ENCODE peak calls at places on chromosomes 2 and 18, in seven cellular contexts. W is uterus; O is COR-L47; L is GM06990; G is stimulated activated CD4-positive, alpha-beta T cell treated with anti-CD3 and anti-CD28 coated beads, TNF-alpha, amount 100 ng/mL, for 4 hours; Y is ecto neural progenitor cell; I is sigmoid colon. E is an unnamed sample.

GRCh38 chr2:121408641-121409040 is 122.0 kb upstream of the RNU4ATAC start:
- DNase-seq in W (no peak), O (no peak), L (no peak), G (no peak), Y (no peak), I (no peak), E (peak)

GRCh38 chr2:13474538-13474937 is 757.8 kb downstream of the TRIB2 start:
- DNase-seq in W (no peak), O (no peak), L (peak), G (no peak), Y (no peak), I (no peak), E (no peak)

GRCh38 chr2:224956706-224957105 is 85.6 kb downstream of the DOCK10 start:
- DNase-seq in W (no peak), O (peak), L (no peak), G (no peak), Y (no peak), I (no peak), E (no peak)

GRCh38 chr18:53906681-53907080 is 317.8 kb downstream of the MBD2 start:
- DNase-seq in W (no peak), O (no peak), L (no peak), G (no peak), Y (no peak), I (no peak), E (no peak)

GRCh38 chr2:144834954-144835633 is 315.2 kb upstream of the ZEB2 start:
- DNase-seq in W (peak), O (no peak), L (no peak), G (no peak), Y (no peak), I (peak), E (peak)

GRCh38 chr2:218984239-218985020 is 554 bp downstream of the FEV start:
- DNase-seq in W (no peak), O (no peak), L (no peak), G (no peak), Y (no peak), I (peak), E (peak)

GRCh38 chr18:70431203-70431624 is 142.4 kb downstream of the SOCS6 start:
- DNase-seq in W (no peak), O (no peak), L (no peak), G (no peak), Y (no peak), I (no peak), E (no peak)

GRCh38 chr2:64862623-64863022 is 126.6 kb upstream of the SLC1A4 start:
- DNase-seq in W (no peak), O (no peak), L (no peak), G (no peak), Y (no peak), I (no peak), E (no peak)

GRCh38 chr2:222903234-222904220 is 42.7 kb downstream of the ACSL3 start:
- DNase-seq in W (peak), O (peak), L (no peak), G (peak), Y (no peak), I (no peak), E (peak)

GRCh38 chr2:40004336-40004735 is 225.3 kb upstream of the THUMPD2 start:
- DNase-seq in W (no peak), O (no peak), L (no peak), G (no peak), Y (no peak), I (no peak), E (no peak)

GRCh38 chr2:215888680-215889079 is 124.7 kb downstream of the MREG start:
- DNase-seq in W (peak), O (no peak), L (no peak), G (no peak), Y (no peak), I (no peak), E (peak)

GRCh38 chr2:196718796-196719564 is 79.5 kb downstream of the CCDC150 start:
- DNase-seq in W (no peak), O (no peak), L (no peak), G (no peak), Y (peak), I (no peak), E (no peak)

GRCh38 chr18:59488899-59489298 is 129.8 kb upstream of the LMAN1 start:
- DNase-seq in W (no peak), O (no peak), L (no peak), G (no peak), Y (no peak), I (no peak), E (no peak)

GRCh38 chr2:54558188-54558975 is 102.3 kb downstream of the SPTBN1 start:
- DNase-seq in W (peak), O (peak), L (peak), G (no peak), Y (peak), I (peak), E (peak)

GRCh38 chr2:135030826-135031225 is 16.4 kb downstream of the MAP3K19 start:
- DNase-seq in W (no peak), O (no peak), L (no peak), G (no peak), Y (no peak), I (no peak), E (peak)

GRCh38 chr2:62550466-62550865 is 44.5 kb upstream of the TMEM17 start:
- DNase-seq in W (no peak), O (no peak), L (no peak), G (no peak), Y (no peak), I (no peak), E (no peak)

GRCh38 chr2:15337996-15338666 is 223.0 kb downstream of the NBAS start:
- DNase-seq in W (no peak), O (no peak), L (no peak), G (no peak), Y (no peak), I (no peak), E (peak)

GRCh38 chr2:11234309-11234708 is 79.0 kb downstream of the SLC66A3 start:
- DNase-seq in W (no peak), O (no peak), L (no peak), G (no peak), Y (no peak), I (no peak), E (peak)

GRCh38 chr2:241776336-241777166 is at the start of gene GAL3ST2:
- DNase-seq in W (no peak), O (no peak), L (no peak), G (no peak), Y (no peak), I (peak), E (no peak)

GRCh38 chr2:236946871-236947270 is 138.8 kb upstream of the COPS8 start:
- DNase-seq in W (no peak), O (no peak), L (no peak), G (no peak), Y (no peak), I (peak), E (peak)

GRCh38 chr2:38095079-38095478 is 19.1 kb upstream of the CYP1B1 start:
- DNase-seq in W (no peak), O (no peak), L (no peak), G (no peak), Y (no peak), I (no peak), E (no peak)

GRCh38 chr2:121570665-121571055 is 40.0 kb downstream of the RNU4ATAC start:
- DNase-seq in W (no peak), O (no peak), L (no peak), G (no peak), Y (no peak), I (no peak), E (no peak)

GRCh38 chr2:199309411-199309810 is 148.3 kb downstream of the SATB2 start:
- DNase-seq in W (no peak), O (no peak), L (no peak), G (no peak), Y (no peak), I (no peak), E (no peak)

GRCh38 chr18:57243624-57244179 is 96.8 kb downstream of the BOD1L2 start:
- DNase-seq in W (no peak), O (no peak), L (no peak), G (no peak), Y (no peak), I (no peak), E (no peak)

GRCh38 chr2:37389984-37390765 is 45.7 kb downstream of the QPCT start:
- DNase-seq in W (peak), O (peak), L (peak), G (peak), Y (no peak), I (no peak), E (peak)

GRCh38 chr2:42296226-42296625 is 64.8 kb downstream of the COX7A2L start:
- DNase-seq in W (no peak), O (no peak), L (peak), G (no peak), Y (no peak), I (no peak), E (no peak)

GRCh38 chr2:109168716-109169115 is 39.7 kb downstream of the SH3RF3 start:
- DNase-seq in W (no peak), O (no peak), L (no peak), G (no peak), Y (no peak), I (no peak), E (no peak)

GRCh38 chr2:14423145-14423906 is 209.2 kb upstream of the LRATD1 start:
- DNase-seq in W (no peak), O (no peak), L (no peak), G (no peak), Y (no peak), I (no peak), E (no peak)

GRCh38 chr2:30691948-30692828 is 115.1 kb downstream of the CAPN13 start:
- DNase-seq in W (no peak), O (no peak), L (no peak), G (no peak), Y (no peak), I (peak), E (no peak)

GRCh38 chr2:44549099-44549471 is 187.3 kb downstream of the CAMKMT start:
- DNase-seq in W (no peak), O (no peak), L (no peak), G (no peak), Y (no peak), I (no peak), E (peak)

GRCh38 chr2:188235364-188235763 is 56.3 kb upstream of the GULP1 start:
- DNase-seq in W (no peak), O (no peak), L (peak), G (no peak), Y (no peak), I (no peak), E (no peak)

GRCh38 chr2:215982465-215982875 is 30.9 kb downstream of the MREG start:
- DNase-seq in W (no peak), O (no peak), L (no peak), G (no peak), Y (no peak), I (no peak), E (no peak)

GRCh38 chr2:15311201-15311882 is 249.8 kb downstream of the NBAS start:
- DNase-seq in W (no peak), O (no peak), L (peak), G (no peak), Y (no peak), I (no peak), E (no peak)

GRCh38 chr2:64989982-64990614 is 899 bp downstream of the SLC1A4 start:
- DNase-seq in W (peak), O (peak), L (no peak), G (no peak), Y (no peak), I (no peak), E (peak)

GRCh38 chr2:68560583-68560982 is 82.8 kb upstream of the PROKR1 start:
- DNase-seq in W (no peak), O (no peak), L (no peak), G (no peak), Y (no peak), I (no peak), E (no peak)

GRCh38 chr2:178796079-178796677 is 11.0 kb downstream of the TTN start:
- DNase-seq in W (no peak), O (peak), L (no peak), G (no peak), Y (no peak), I (no peak), E (peak)

GRCh38 chr2:179701524-179702110 is 159.8 kb downstream of the ZNF385B start:
- DNase-seq in W (no peak), O (no peak), L (no peak), G (no peak), Y (no peak), I (no peak), E (no peak)

E was measured in endothelial cell of umbilical vein.